ENCODE peak calls at places on chromosomes 4 and X, in four cellular contexts. F is PC-3, B is PC-9, D is GM23338. M is an unnamed sample. For H3K9me2, the result is how much of the 10 kb centered on the place peaks cover.

GRCh38 chrX:106263817-106264216 is 95.7 kb downstream of the PWWP3B start:
- DNase-seq in F (peak), B (peak), D (no peak), M (no peak)

GRCh38 chrX:25873196-25873595 is 264.9 kb upstream of the MAGEB18 start:
- DNase-seq in F (peak), B (no peak), D (no peak), M (no peak)

GRCh38 chrX:148588649-148589310 is 88.4 kb downstream of the AFF2 start:
- DNase-seq in F (no peak), D (no peak), B (no peak), M (peak)

GRCh38 chr4:9964884-9965283 is 56.4 kb downstream of the SLC2A9 start:
- DNase-seq in F (no peak), B (no peak), D (no peak), M (no peak)

GRCh38 chr4:142463195-142463594 is 382.9 kb downstream of the INPP4B start:
- DNase-seq in D (no peak), B (no peak), F (no peak), M (no peak)

GRCh38 chrX:150362599-150363481 is at the start of gene MAMLD1:
- DNase-seq in F (peak), B (peak), D (peak), M (peak)

GRCh38 chr4:61911313-61911756 is 711.2 kb downstream of the ADGRL3 start:
- DNase-seq in B (no peak), F (no peak), D (peak), M (no peak)

GRCh38 chrX:120120223-120120622 is 4.5 kb upstream of the RHOXF1 start:
- DNase-seq in B (no peak), F (peak), D (no peak), M (no peak)

GRCh38 chr4:168076989-168077725 is 15.2 kb upstream of the ANXA10 start:
- DNase-seq in B (peak), F (peak), D (peak), M (peak)

GRCh38 chrX:101993335-101993734 is 61.5 kb upstream of the ZMAT1 start:
- DNase-seq in D (no peak), F (no peak), B (no peak), M (no peak)

GRCh38 chr4:78610546-78611214 is 59.1 kb downstream of the ANXA3 start:
- DNase-seq in D (no peak), F (no peak), B (no peak), M (peak)

GRCh38 chrX:103629295-103630170 is 758 bp downstream of the TCEAL1 start:
- DNase-seq in F (peak), D (peak), B (peak), M (peak)

GRCh38 chr4:102825261-102826071 is 1.9 kb downstream of the UBE2D3 start:
- DNase-seq in F (peak), B (no peak), D (peak), M (peak)

GRCh38 chr4:1221155-1221870 is 27.6 kb downstream of the CTBP1 start:
- DNase-seq in F (no peak), B (no peak), D (no peak), M (no peak)

GRCh38 chrX:155959018-155959587 is 38.4 kb upstream of the IL9R start:
- DNase-seq in B (no peak), F (no peak), D (peak), M (no peak)
- H3K9me2 ChIP-seq in B (under half), F (under half), D (under half), M (under half)

GRCh38 chr4:59598233-59598618 is 1601.9 kb upstream of the ADGRL3 start:
- DNase-seq in D (no peak), F (peak), B (no peak), M (no peak)

GRCh38 chr4:59597536-59598232 is 1602.4 kb upstream of the ADGRL3 start:
- DNase-seq in B (no peak), F (no peak), D (no peak), M (no peak)
- H3K9me2 ChIP-seq in B (under half), F (under half), D (under half), M (under half)

GRCh38 chr4:161148051-161148450 is 1015.7 kb downstream of the FSTL5 start:
- DNase-seq in B (no peak), F (no peak), D (no peak), M (no peak)

GRCh38 chr4:161143375-161143774 is 1020.4 kb downstream of the FSTL5 start:
- DNase-seq in F (no peak), B (no peak), D (no peak), M (no peak)
- H3K9me2 ChIP-seq in F (under half), B (under half), D (under half), M (under half)

GRCh38 chr4:186483656-186484055 is 71.7 kb downstream of the MTNR1A start:
- DNase-seq in D (no peak), B (no peak), F (no peak), M (no peak)
- H3K9me2 ChIP-seq in D (under half), B (under half), F (under half), M (under half)

DNA sequence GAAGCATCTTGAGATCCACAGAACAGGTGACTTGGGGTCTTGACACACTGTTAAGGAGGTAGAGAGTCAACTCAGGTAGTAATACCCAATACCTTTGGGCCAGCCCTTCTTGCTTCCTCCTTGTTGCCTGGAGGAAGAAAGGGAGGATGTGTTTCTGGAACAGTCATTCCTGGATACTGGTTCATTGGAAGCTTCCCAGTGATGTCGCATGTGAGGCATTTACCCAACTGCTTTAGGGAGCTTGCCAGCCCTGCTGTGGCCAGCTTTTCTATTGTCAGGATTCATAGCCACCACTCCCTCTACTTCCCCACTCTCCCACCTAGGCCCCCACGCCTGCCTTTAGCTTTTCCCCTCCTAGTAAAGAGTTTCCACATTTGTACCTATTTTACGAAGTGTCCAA is 310.3 kb upstream of the PRPS2 start:
- DNase-seq in F (no peak), D (no peak), B (no peak), M (no peak)
- H3K9me2 ChIP-seq in F (under half), D (under half), B (under half), M (under half)

GRCh38 chrX:129823115-129823514 is 20.6 kb downstream of the ZDHHC9 start:
- DNase-seq in D (peak), B (no peak), F (peak), M (peak)

GRCh38 chrX:129823523-129823922 is 20.2 kb downstream of the ZDHHC9 start:
- DNase-seq in D (no peak), F (no peak), B (no peak), M (no peak)

GRCh38 chrX:129825746-129826505 is 17.8 kb downstream of the ZDHHC9 start:
- DNase-seq in D (no peak), B (no peak), F (no peak), M (no peak)

DNA sequence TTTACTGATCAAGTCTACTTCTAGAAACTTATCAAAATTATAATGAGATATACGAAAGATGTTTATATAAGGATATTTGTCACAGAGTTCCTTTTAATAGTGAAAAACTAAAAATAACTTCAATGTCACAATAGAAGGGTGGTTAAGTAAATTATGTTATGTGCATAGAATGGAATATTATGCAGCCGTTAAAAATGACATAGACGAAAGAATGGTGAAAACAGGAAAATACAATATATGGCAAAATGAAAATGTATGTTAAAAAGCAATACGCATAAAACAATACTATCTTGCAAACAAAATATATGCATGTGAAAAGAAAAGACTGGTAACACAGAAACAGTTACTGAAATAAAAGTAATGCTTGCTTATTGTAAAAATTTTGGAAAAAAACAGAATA is 19.1 kb downstream of the ZDHHC9 start:
- DNase-seq in F (no peak), D (no peak), B (no peak), M (no peak)
- H3K9me2 ChIP-seq in F (under half), D (under half), B (under half), M (under half)

DNA sequence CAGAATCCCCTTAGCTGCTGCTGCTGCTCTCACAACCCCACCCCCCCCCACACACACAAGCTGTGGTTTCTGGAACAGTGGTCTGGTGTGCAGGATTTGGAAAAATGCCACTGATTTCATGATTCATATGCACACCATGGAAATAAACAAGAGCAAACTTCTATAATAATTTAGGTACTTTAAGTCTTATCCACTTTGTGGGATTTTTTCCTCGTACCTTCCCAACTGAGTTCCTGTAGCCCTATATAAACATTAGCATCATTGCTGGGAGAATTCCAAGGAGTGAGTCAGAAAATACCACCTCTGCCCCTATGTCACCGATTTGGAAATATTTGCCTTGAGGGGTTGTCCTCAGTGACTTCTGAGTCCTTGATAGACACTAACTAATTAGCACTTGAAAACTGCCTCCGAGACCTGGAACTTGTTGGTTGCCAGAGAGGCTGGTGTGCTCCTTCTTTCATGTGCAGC is 61.6 kb downstream of the CPE start:
- DNase-seq in D (peak), F (peak), B (peak), M (peak)
- H3K9me2 ChIP-seq in D (under half), F (under half), B (under half), M (under half)

DNA sequence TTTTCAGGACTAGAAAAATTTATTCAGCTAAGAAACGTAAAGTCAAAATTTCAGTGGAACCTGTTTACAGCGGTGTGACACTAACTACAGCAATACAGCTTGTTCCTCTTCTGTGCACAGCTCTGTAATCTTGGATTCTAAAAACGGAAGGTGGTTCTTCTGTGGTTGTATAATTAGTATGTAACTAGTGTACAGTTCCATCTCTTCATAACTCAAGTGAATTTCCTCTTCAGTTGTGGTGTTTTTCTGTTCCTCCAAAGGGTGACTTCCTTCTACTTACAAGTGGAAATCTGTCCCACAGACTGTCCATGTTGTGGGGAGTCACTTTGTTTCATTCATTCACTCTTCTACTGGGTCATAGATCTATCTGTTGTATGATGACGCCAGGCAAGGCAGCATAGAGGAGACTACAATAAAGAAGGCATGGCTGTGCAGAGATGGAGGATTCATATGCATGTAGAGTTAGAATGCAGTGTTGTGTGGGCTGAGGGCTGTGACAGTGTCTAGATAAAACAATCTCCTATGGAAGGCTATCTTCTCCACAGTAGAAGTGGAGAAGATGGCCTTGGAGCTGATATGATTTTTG is 5.4 kb downstream of the DAPP1 start:
- DNase-seq in D (no peak), F (no peak), B (no peak), M (no peak)
- H3K9me2 ChIP-seq in D (under half), F (under half), B (under half), M (under half)

GRCh38 chr4:95534032-95534431 is 14.7 kb downstream of the UNC5C start:
- DNase-seq in F (peak), B (no peak), D (no peak), M (no peak)
- H3K9me2 ChIP-seq in F (under half), B (under half), D (under half), M (under half)

M was measured in GM23248.